ENCODE peak calls at places on chromosome 7, in six cellular contexts. U is stomach, Y is hepatocyte, M is neuronal stem cell, P is lower lobe of right lung, J is transverse colon. V is an unnamed sample.

GRCh38 chr7:131040467-131040932 is 287.2 kb upstream of the MKLN1 start:
- DNase-seq in M (peak; percentile 50), J (peak; percentile 77), P (no peak), Y (peak; percentile 79), U (peak; percentile 62), V (peak; percentile 68)

GRCh38 chr7:69989551-69989950 is 391.3 kb downstream of the AUTS2 start:
- DNase-seq in J (no peak), U (no peak), M (no peak), P (no peak), Y (no peak), V (no peak)

GRCh38 chr7:123745437-123745836 is 3.4 kb downstream of the WASL start:
- DNase-seq in M (no peak), J (no peak), Y (no peak), U (no peak), P (no peak), V (no peak)

GRCh38 chr7:118502235-118502634 is 277.7 kb downstream of the ANKRD7 start:
- DNase-seq in M (no peak), U (no peak), Y (no peak), P (no peak), J (no peak), V (no peak)

GRCh38 chr7:55515569-55516279 is 56.6 kb downstream of the VOPP1 start:
- DNase-seq in J (no peak), M (no peak), U (no peak), Y (no peak), P (no peak), V (no peak)

GRCh38 chr7:112420236-112420945 is 29.9 kb upstream of the IFRD1 start:
- DNase-seq in M (peak; percentile 41), U (no peak), Y (no peak), J (no peak), P (no peak), V (peak; percentile 68)

GRCh38 chr7:127858915-127859189 is 172.4 kb downstream of the LRRC4 start:
- DNase-seq in Y (no peak), J (no peak), M (no peak), U (no peak), P (no peak), V (no peak)

GRCh38 chr7:98107313-98107691 is 640 bp downstream of the LMTK2 start:
- DNase-seq in U (peak; percentile 28), J (peak; percentile 25), Y (peak; percentile 50), P (no peak), M (no peak), V (no peak)

GRCh38 chr7:111384065-111384891 is 178.0 kb downstream of the IMMP2L start:
- DNase-seq in J (no peak), U (no peak), P (no peak), Y (peak; percentile 11), M (no peak), V (no peak)

GRCh38 chr7:149673006-149673405 is 100.4 kb downstream of the ZNF467 start:
- DNase-seq in Y (no peak), M (no peak), U (no peak), J (no peak), P (no peak), V (no peak)

GRCh38 chr7:73557397-73558257 is at the start of gene BCL7B:
- DNase-seq in J (peak; percentile 80), U (peak; percentile 78), Y (peak; percentile 92), M (peak; percentile 68), P (peak; percentile 84), V (peak; percentile 49)

GRCh38 chr7:113083132-113083833 is 3.3 kb downstream of the GPR85 start:
- DNase-seq in M (no peak), U (no peak), Y (peak; percentile 23), P (no peak), J (no peak), V (no peak)

GRCh38 chr7:16850772-16851466 is 30.9 kb downstream of the AGR3 start:
- DNase-seq in U (no peak), M (no peak), J (no peak), P (peak; percentile 47), Y (no peak), V (no peak)

GRCh38 chr7:8217200-8218068 is 44.5 kb downstream of the ICA1 start:
- DNase-seq in P (no peak), U (no peak), M (peak; percentile 67), Y (peak; percentile 88), J (no peak), V (peak; percentile 68)

GRCh38 chr7:158784270-158784669 is 45.0 kb downstream of the ESYT2 start:
- DNase-seq in J (no peak), U (no peak), Y (no peak), P (no peak), M (no peak), V (no peak)
- H3K36me3 ChIP-seq in J (no peaks in the 10 kb centered on the region), U (peaks cover 61% of the 10 kb centered on the region), Y (no peaks in the 10 kb centered on the region), P (peaks cover 55% of the 10 kb centered on the region), M (peaks cover 24% of the 10 kb centered on the region), V (no peaks in the 10 kb centered on the region)

GRCh38 chr7:151409555-151410404 is at the start of gene WDR86:
- DNase-seq in U (no peak), P (no peak), J (no peak), M (peak; percentile 58), Y (peak; percentile 69), V (no peak)
- H3K36me3 ChIP-seq in U (no peaks in the 10 kb centered on the region), P (no peaks in the 10 kb centered on the region), J (no peaks in the 10 kb centered on the region), M (peaks cover 3% of the 10 kb centered on the region), Y (no peaks in the 10 kb centered on the region), V (no peaks in the 10 kb centered on the region)

GRCh38 chr7:158738841-158739240 is 34.2 kb upstream of the NCAPG2 start:
- DNase-seq in J (no peak), P (no peak), M (no peak), Y (no peak), U (no peak), V (no peak)

GRCh38 chr7:158734861-158735260 is 30.3 kb upstream of the NCAPG2 start:
- DNase-seq in M (no peak), J (no peak), P (no peak), Y (no peak), U (no peak), V (no peak)

GRCh38 chr7:158740013-158740656 is 35.5 kb upstream of the NCAPG2 start:
- DNase-seq in Y (peak; percentile 73), M (no peak), U (peak; percentile 27), J (peak; percentile 17), P (no peak), V (no peak)

GRCh38 chr7:158735935-158736334 is 31.3 kb upstream of the NCAPG2 start:
- DNase-seq in Y (no peak), M (no peak), U (no peak), J (no peak), P (no peak), V (no peak)

DNA sequence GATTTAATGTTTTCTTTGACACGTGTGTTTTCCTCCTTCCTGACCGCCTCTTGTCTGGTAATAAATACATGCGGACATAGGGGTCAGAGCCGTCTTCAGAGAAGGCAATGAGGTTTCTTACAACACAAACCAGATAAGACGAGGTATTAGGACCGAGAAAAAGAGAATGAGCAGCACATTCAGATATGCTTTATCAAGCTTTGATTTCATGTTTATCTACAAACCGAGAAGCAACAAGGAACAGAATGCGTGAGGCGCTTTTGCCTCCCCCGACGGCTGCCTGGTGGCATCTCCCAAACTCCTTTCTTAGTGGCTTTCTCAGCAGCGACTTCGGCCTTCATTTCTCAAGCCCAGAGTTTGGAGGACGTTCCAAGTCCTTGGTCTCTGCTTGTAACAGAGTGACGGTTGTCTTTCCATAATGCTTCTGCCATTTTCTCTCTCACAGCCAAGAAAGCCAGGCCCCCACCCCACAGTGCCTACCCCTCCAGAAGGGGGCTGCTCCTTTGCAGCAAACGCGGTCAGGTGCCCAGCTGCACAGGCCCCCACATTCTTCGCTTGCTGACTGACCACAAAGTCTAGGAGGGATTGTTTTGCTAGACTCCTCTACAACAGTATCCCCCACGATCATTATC is 32.6 kb upstream of the NCAPG2 start:
- DNase-seq in Y (no peak), U (no peak), P (no peak), J (no peak), M (no peak), V (no peak)
- H3K36me3 ChIP-seq in Y (no peaks in the 10 kb centered on the region), U (peaks cover 95% of the 10 kb centered on the region), P (peaks cover 84% of the 10 kb centered on the region), J (no peaks in the 10 kb centered on the region), M (peaks cover 18% of the 10 kb centered on the region), V (peaks cover 2% of the 10 kb centered on the region)

GRCh38 chr7:134662166-134662870 is 15.7 kb downstream of the BPGM start:
- DNase-seq in M (no peak), J (no peak), U (no peak), P (no peak), Y (no peak), V (no peak)

GRCh38 chr7:134660961-134661376 is 14.3 kb downstream of the BPGM start:
- DNase-seq in Y (no peak), P (no peak), J (no peak), U (no peak), M (no peak), V (no peak)

GRCh38 chr7:134660242-134660785 is 13.7 kb downstream of the BPGM start:
- DNase-seq in Y (peak; percentile 10), U (no peak), M (no peak), J (no peak), P (no peak), V (no peak)

GRCh38 chr7:134667899-134668298 is 21.2 kb downstream of the BPGM start:
- DNase-seq in M (no peak), J (no peak), P (no peak), U (no peak), Y (no peak), V (no peak)

DNA sequence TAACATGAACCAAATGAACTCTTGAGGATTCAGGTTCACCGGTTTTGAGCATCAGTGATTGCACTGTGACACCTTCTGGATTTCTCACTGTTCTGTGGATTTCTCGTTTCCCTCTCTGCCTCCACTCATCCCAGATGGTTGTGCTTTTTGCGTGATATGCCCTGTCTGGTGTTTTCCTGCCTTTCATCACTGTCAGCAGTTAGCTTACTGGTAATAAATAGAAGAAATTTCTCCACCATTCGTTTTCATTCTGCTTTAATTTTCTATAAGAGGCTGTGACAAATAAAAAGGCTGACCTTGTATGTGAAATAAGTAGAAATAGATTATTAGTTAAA is 16.2 kb downstream of the BPGM start:
- DNase-seq in Y (no peak), U (no peak), J (no peak), M (no peak), P (no peak), V (no peak)
- H3K36me3 ChIP-seq in Y (no peaks in the 10 kb centered on the region), U (peaks cover 31% of the 10 kb centered on the region), J (no peaks in the 10 kb centered on the region), M (no peaks in the 10 kb centered on the region), P (peaks cover 17% of the 10 kb centered on the region), V (peaks cover 2% of the 10 kb centered on the region)

DNA sequence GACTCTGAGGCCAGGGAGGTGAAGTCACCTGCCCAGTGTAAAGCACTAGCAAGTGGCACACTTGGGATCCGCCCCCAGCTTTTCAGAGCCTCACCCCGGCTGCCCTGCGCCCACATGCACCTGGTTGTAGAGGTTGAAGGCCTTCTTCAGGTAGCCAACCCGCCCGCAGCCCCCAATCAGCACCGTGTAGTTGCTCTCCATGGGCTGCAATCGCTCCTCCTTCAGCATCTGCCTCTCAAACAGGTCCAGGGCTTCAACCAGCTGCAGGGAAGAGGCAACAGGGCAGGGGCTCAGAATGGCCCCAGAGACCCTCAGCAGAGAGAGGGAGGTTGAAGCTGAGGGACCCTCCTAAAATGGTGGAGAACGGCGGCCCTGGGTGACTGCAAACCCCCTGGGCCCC is 5.4 kb downstream of the PTCD1 start:
- DNase-seq in M (no peak), P (no peak), U (no peak), Y (no peak), J (no peak), V (no peak)
- H3K36me3 ChIP-seq in M (peaks cover 45% of the 10 kb centered on the region), P (peaks cover 67% of the 10 kb centered on the region), U (peaks cover 79% of the 10 kb centered on the region), Y (no peaks in the 10 kb centered on the region), J (no peaks in the 10 kb centered on the region), V (peaks cover 5% of the 10 kb centered on the region)

GRCh38 chr7:77644774-77645173 is 51.5 kb upstream of the RSBN1L start:
- DNase-seq in P (no peak), Y (no peak), J (no peak), U (no peak), M (no peak), V (no peak)
- H3K36me3 ChIP-seq in P (peaks cover 85% of the 10 kb centered on the region), Y (no peaks in the 10 kb centered on the region), J (no peaks in the 10 kb centered on the region), U (peaks cover 71% of the 10 kb centered on the region), M (peaks cover 5% of the 10 kb centered on the region), V (no peaks in the 10 kb centered on the region)

V was measured in prostate gland.